ENCODE peak calls at places on chromosomes 11 and 22, in nine cellular contexts. One of them, this sample, is unnamed.

GRCh38 chr11:112520293-112520692 is 259.6 kb upstream of the PLET1 start:
- DNase-seq in HFFc6: no peak
- DNase-seq in HFF-Myc: no peak
- DNase-seq in cardiac fibroblast: no peak
- DNase-seq in NB4: no peak
- DNase-seq in BJ: no peak
- DNase-seq in OCI-LY7: no peak
- DNase-seq in colonic mucosa: no peak
- DNase-seq in Calu3: no peak
- DNase-seq in this sample: no peak

GRCh38 chr22:28923826-28924732 is 40.7 kb downstream of the ZNRF3 start:
- DNase-seq in HFFc6: no peak
- DNase-seq in HFF-Myc: no peak
- DNase-seq in cardiac fibroblast: no peak
- DNase-seq in NB4: no peak
- DNase-seq in BJ: no peak
- DNase-seq in OCI-LY7: no peak
- DNase-seq in colonic mucosa: peak; percentile 64
- DNase-seq in Calu3: peak; percentile 47
- DNase-seq in this sample: no peak

GRCh38 chr11:45285931-45286632 is at the start of gene SYT13:
- DNase-seq in HFFc6: no peak
- DNase-seq in HFF-Myc: no peak
- DNase-seq in cardiac fibroblast: no peak
- DNase-seq in NB4: no peak
- DNase-seq in BJ: no peak
- DNase-seq in OCI-LY7: no peak
- DNase-seq in colonic mucosa: peak; percentile 85
- DNase-seq in Calu3: peak; percentile 87
- DNase-seq in this sample: no peak

GRCh38 chr11:120622189-120622912 is 110.8 kb downstream of the GRIK4 start:
- DNase-seq in HFFc6: no peak
- DNase-seq in HFF-Myc: no peak
- DNase-seq in cardiac fibroblast: no peak
- DNase-seq in NB4: peak; percentile 96
- DNase-seq in BJ: no peak
- DNase-seq in OCI-LY7: peak; percentile 43
- DNase-seq in colonic mucosa: no peak
- DNase-seq in Calu3: no peak
- DNase-seq in this sample: peak; percentile 7

GRCh38 chr11:46121328-46121723 is at the start of gene PHF21A:
- DNase-seq in HFFc6: peak; percentile 94
- DNase-seq in HFF-Myc: peak; percentile 76
- DNase-seq in cardiac fibroblast: peak; percentile 98
- DNase-seq in NB4: peak; percentile 94
- DNase-seq in BJ: peak; percentile 39
- DNase-seq in OCI-LY7: peak; percentile 95
- DNase-seq in colonic mucosa: peak; percentile 89
- DNase-seq in Calu3: peak; percentile 94
- DNase-seq in this sample: peak; percentile 91

GRCh38 chr11:61083601-61084147 is 18.6 kb upstream of the CD5 start:
- DNase-seq in HFFc6: no peak
- DNase-seq in HFF-Myc: no peak
- DNase-seq in cardiac fibroblast: no peak
- DNase-seq in NB4: no peak
- DNase-seq in BJ: no peak
- DNase-seq in OCI-LY7: no peak
- DNase-seq in colonic mucosa: no peak
- DNase-seq in Calu3: no peak
- DNase-seq in this sample: peak; percentile 83

GRCh38 chr11:104222464-104222863 is 58.5 kb upstream of the PDGFD start:
- DNase-seq in HFFc6: no peak
- DNase-seq in HFF-Myc: no peak
- DNase-seq in cardiac fibroblast: no peak
- DNase-seq in NB4: no peak
- DNase-seq in BJ: no peak
- DNase-seq in OCI-LY7: peak; percentile 1
- DNase-seq in colonic mucosa: no peak
- DNase-seq in Calu3: no peak
- DNase-seq in this sample: no peak

GRCh38 chr11:124199702-124200101 is 16.6 kb downstream of the OR10D3 start:
- DNase-seq in HFFc6: no peak
- DNase-seq in HFF-Myc: no peak
- DNase-seq in cardiac fibroblast: no peak
- DNase-seq in NB4: no peak
- DNase-seq in BJ: no peak
- DNase-seq in OCI-LY7: no peak
- DNase-seq in colonic mucosa: no peak
- DNase-seq in Calu3: no peak
- DNase-seq in this sample: no peak

GRCh38 chr11:75031224-75031753 is 42.6 kb downstream of the NEU3 start:
- DNase-seq in HFFc6: peak; percentile 80
- DNase-seq in HFF-Myc: peak; percentile 67
- DNase-seq in cardiac fibroblast: peak; percentile 87
- DNase-seq in NB4: no peak
- DNase-seq in BJ: peak; percentile 23
- DNase-seq in OCI-LY7: no peak
- DNase-seq in colonic mucosa: no peak
- DNase-seq in Calu3: peak; percentile 29
- DNase-seq in this sample: no peak

GRCh38 chr22:38034278-38034882 is 22.8 kb upstream of the PICK1 start:
- DNase-seq in HFFc6: peak; percentile 88
- DNase-seq in HFF-Myc: peak; percentile 82
- DNase-seq in cardiac fibroblast: peak; percentile 94
- DNase-seq in NB4: peak; percentile 96
- DNase-seq in BJ: peak; percentile 32
- DNase-seq in OCI-LY7: no peak
- DNase-seq in colonic mucosa: peak; percentile 58
- DNase-seq in Calu3: peak; percentile 88
- DNase-seq in this sample: no peak

GRCh38 chr11:3109434-3109833 is 52.2 kb upstream of the CARS1 start:
- DNase-seq in HFFc6: no peak
- DNase-seq in HFF-Myc: no peak
- DNase-seq in cardiac fibroblast: no peak
- DNase-seq in NB4: no peak
- DNase-seq in BJ: no peak
- DNase-seq in OCI-LY7: no peak
- DNase-seq in colonic mucosa: no peak
- DNase-seq in Calu3: no peak
- DNase-seq in this sample: no peak

GRCh38 chr22:30402036-30402759 is 5.4 kb downstream of the SEC14L2 start:
- DNase-seq in HFFc6: no peak
- DNase-seq in HFF-Myc: no peak
- DNase-seq in cardiac fibroblast: peak; percentile 37
- DNase-seq in NB4: no peak
- DNase-seq in BJ: no peak
- DNase-seq in OCI-LY7: no peak
- DNase-seq in colonic mucosa: no peak
- DNase-seq in Calu3: no peak
- DNase-seq in this sample: no peak

GRCh38 chr11:57482782-57483569 is 22.6 kb downstream of the RTN4RL2 start:
- DNase-seq in HFFc6: no peak
- DNase-seq in HFF-Myc: no peak
- DNase-seq in cardiac fibroblast: peak; percentile 41
- DNase-seq in NB4: peak; percentile 89
- DNase-seq in BJ: no peak
- DNase-seq in OCI-LY7: peak; percentile 57
- DNase-seq in colonic mucosa: no peak
- DNase-seq in Calu3: no peak
- DNase-seq in this sample: peak; percentile 83

GRCh38 chr11:1567721-1568100 is 4.4 kb downstream of the DUSP8 start:
- DNase-seq in HFFc6: no peak
- DNase-seq in HFF-Myc: no peak
- DNase-seq in cardiac fibroblast: no peak
- DNase-seq in NB4: no peak
- DNase-seq in BJ: no peak
- DNase-seq in OCI-LY7: no peak
- DNase-seq in colonic mucosa: no peak
- DNase-seq in Calu3: no peak
- DNase-seq in this sample: no peak
- TF ChIP-seq CTCF in HFFc6: no peak
- TF ChIP-seq CTCF in HFF-Myc: no peak
- TF ChIP-seq CTCF in cardiac fibroblast: no peak
- TF ChIP-seq CTCF in NB4: no peak
- TF ChIP-seq CTCF in BJ: no peak
- TF ChIP-seq CTCF in OCI-LY7: no peak
- TF ChIP-seq CTCF in colonic mucosa: no peak
- TF ChIP-seq CTCF in Calu3: no peak
- TF ChIP-seq CTCF in this sample: no peak

DNA sequence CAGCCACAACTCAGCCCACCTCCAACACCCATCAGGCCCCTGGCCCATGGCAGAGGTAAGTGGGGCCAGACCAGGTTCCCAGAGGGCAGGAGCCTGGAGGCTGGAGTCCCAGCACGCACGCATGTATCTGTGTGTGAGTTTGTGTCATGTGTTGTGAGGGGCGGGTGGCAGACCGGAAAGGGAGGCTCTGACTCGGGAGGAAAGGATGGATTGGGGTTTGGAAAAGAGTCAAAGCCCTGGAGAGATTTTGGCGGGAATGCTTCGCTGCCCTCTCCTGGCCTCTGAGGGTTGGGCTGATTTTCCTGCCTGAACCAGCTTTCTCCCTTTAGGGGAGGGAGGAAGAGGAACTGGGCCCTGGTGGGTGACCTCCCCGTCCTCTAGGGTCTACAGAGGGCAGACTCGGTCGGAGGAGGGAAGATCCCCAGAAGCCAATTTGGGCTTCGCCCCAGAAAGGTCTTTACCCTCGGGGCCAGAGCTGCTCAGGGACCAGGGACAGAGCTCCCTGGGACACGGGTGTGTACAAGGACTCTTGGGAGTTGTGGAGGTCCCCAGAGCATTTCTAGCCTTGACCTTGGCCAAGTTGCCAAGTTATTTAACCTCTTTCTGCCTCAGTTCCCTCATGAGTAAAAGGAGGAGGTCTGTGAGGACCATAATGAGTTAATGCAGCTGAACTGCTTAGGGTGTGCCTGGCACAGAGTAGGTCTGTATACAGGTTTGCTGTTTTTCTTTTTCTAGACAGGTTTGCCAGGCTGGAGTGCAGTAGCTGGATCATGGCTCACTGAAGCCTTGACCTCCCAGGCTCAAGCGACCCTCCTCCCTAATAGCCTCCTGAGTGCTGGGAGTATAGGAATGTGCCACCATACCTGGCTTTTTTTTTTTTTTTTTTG is 6.9 kb downstream of the C11orf68 start:
- DNase-seq in HFFc6: peak; percentile 85
- DNase-seq in HFF-Myc: no peak
- DNase-seq in cardiac fibroblast: peak; percentile 87
- DNase-seq in NB4: peak; percentile 77
- DNase-seq in BJ: peak; percentile 67
- DNase-seq in OCI-LY7: no peak
- DNase-seq in colonic mucosa: peak; percentile 58
- DNase-seq in Calu3: peak; percentile 49
- DNase-seq in this sample: no peak
- TF ChIP-seq CTCF in HFFc6: peak; percentile 46
- TF ChIP-seq CTCF in HFF-Myc: peak; percentile 19
- TF ChIP-seq CTCF in cardiac fibroblast: peak; percentile 9
- TF ChIP-seq CTCF in NB4: peak; percentile 59
- TF ChIP-seq CTCF in BJ: peak; percentile 37
- TF ChIP-seq CTCF in OCI-LY7: no peak
- TF ChIP-seq CTCF in colonic mucosa: no peak
- TF ChIP-seq CTCF in Calu3: no peak
- TF ChIP-seq CTCF in this sample: no peak

DNA sequence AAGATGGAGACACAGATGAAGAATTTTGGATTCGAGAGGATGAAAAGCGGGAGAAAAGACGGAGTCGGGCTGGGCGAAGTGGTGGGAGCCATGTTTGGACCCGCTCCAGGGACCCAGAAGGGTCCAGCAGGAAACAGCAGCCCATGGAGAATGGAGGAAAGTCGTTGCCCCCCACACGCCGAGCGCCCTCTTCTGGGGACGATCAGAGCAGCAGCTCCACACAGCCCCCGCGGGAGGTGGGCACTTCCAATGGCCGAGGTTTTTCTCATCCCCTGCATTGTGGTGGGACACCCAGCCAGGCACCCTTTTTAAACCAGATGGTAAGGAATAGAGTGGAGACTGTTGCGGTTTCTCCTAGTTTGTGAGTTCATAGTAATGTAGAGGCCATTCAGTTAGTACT is 22.8 kb upstream of the SLC25A18 start:
- DNase-seq in HFFc6: no peak
- DNase-seq in HFF-Myc: no peak
- DNase-seq in cardiac fibroblast: no peak
- DNase-seq in NB4: no peak
- DNase-seq in BJ: no peak
- DNase-seq in OCI-LY7: no peak
- DNase-seq in colonic mucosa: no peak
- DNase-seq in Calu3: no peak
- DNase-seq in this sample: peak; percentile 4
- TF ChIP-seq CTCF in HFFc6: peak; percentile 36
- TF ChIP-seq CTCF in HFF-Myc: no peak
- TF ChIP-seq CTCF in cardiac fibroblast: peak; percentile 13
- TF ChIP-seq CTCF in NB4: peak; percentile 41
- TF ChIP-seq CTCF in BJ: no peak
- TF ChIP-seq CTCF in OCI-LY7: peak; percentile 70
- TF ChIP-seq CTCF in colonic mucosa: no peak
- TF ChIP-seq CTCF in Calu3: no peak
- TF ChIP-seq CTCF in this sample: no peak

GRCh38 chr11:69943506-69943905 is 124.3 kb upstream of the FGF3 start:
- DNase-seq in HFFc6: no peak
- DNase-seq in HFF-Myc: no peak
- DNase-seq in cardiac fibroblast: no peak
- DNase-seq in NB4: no peak
- DNase-seq in BJ: no peak
- DNase-seq in OCI-LY7: no peak
- DNase-seq in colonic mucosa: no peak
- DNase-seq in Calu3: no peak
- DNase-seq in this sample: no peak

GRCh38 chr11:69941546-69942332 is 122.5 kb upstream of the FGF3 start:
- DNase-seq in HFFc6: no peak
- DNase-seq in HFF-Myc: no peak
- DNase-seq in cardiac fibroblast: no peak
- DNase-seq in NB4: no peak
- DNase-seq in BJ: no peak
- DNase-seq in OCI-LY7: no peak
- DNase-seq in colonic mucosa: no peak
- DNase-seq in Calu3: no peak
- DNase-seq in this sample: no peak

GRCh38 chr11:69942333-69942820 is 123.2 kb upstream of the FGF3 start:
- DNase-seq in HFFc6: no peak
- DNase-seq in HFF-Myc: no peak
- DNase-seq in cardiac fibroblast: no peak
- DNase-seq in NB4: no peak
- DNase-seq in BJ: no peak
- DNase-seq in OCI-LY7: no peak
- DNase-seq in colonic mucosa: no peak
- DNase-seq in Calu3: no peak
- DNase-seq in this sample: no peak

GRCh38 chr11:69944146-69944795 is 125.1 kb upstream of the FGF3 start:
- DNase-seq in HFFc6: no peak
- DNase-seq in HFF-Myc: no peak
- DNase-seq in cardiac fibroblast: no peak
- DNase-seq in NB4: no peak
- DNase-seq in BJ: no peak
- DNase-seq in OCI-LY7: no peak
- DNase-seq in colonic mucosa: no peak
- DNase-seq in Calu3: no peak
- DNase-seq in this sample: no peak

DNA sequence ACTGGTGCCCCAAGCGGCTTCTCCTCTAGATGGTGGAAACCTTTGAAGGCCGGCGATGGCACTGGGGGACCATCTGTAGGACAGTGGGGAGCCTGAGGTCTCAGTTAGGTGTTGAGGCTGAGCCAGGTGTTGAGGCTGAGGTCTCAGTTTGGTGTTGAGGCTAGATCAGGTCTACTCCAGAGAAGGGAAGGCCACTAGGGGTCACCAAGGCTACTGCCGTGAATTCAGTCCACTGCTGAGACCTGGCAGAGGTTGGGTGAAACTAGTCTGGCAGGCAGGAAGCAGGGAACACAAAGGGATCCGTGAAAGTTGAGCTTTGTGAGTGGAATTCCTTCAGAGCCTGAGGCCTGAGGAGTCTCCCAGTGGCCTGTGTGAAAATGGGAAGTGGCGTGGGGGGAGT is 123.8 kb upstream of the FGF3 start:
- DNase-seq in HFFc6: no peak
- DNase-seq in HFF-Myc: no peak
- DNase-seq in cardiac fibroblast: no peak
- DNase-seq in NB4: no peak
- DNase-seq in BJ: no peak
- DNase-seq in OCI-LY7: no peak
- DNase-seq in colonic mucosa: no peak
- DNase-seq in Calu3: peak; percentile 63
- DNase-seq in this sample: no peak
- TF ChIP-seq CTCF in HFFc6: peak; percentile 41
- TF ChIP-seq CTCF in HFF-Myc: no peak
- TF ChIP-seq CTCF in cardiac fibroblast: no peak
- TF ChIP-seq CTCF in NB4: peak; percentile 12
- TF ChIP-seq CTCF in BJ: peak; percentile 14
- TF ChIP-seq CTCF in OCI-LY7: no peak
- TF ChIP-seq CTCF in colonic mucosa: no peak
- TF ChIP-seq CTCF in Calu3: peak; percentile 27
- TF ChIP-seq CTCF in this sample: no peak